ENCODE peak calls at places on chromosomes 6 and 20, in six cellular contexts. O is mesendoderm; S is kidney; W is right lobe of liver; Z is NCI-H446; E is activated naive CD4-positive, alpha-beta T cell treated with anti-CD3 and anti-CD28 coated beads for 36 hours. T is an unnamed sample.

GRCh38 chr6:26003102-26003694 is 40.6 kb downstream of the TRIM38 start:
- DNase-seq in O (peak; percentile 70), S (no peak), W (no peak), Z (peak; percentile 59), E (peak; percentile 63), T (peak; percentile 72)

GRCh38 chr6:163329991-163330390 is 84.5 kb upstream of the QKI start:
- DNase-seq in O (no peak), S (no peak), W (no peak), Z (no peak), E (no peak), T (no peak)

GRCh38 chr20:24842591-24843442 is 106.3 kb upstream of the CST7 start:
- DNase-seq in O (peak; percentile 37), S (no peak), W (no peak), Z (no peak), E (no peak), T (no peak)

GRCh38 chr6:159977242-159978214 is 8.6 kb downstream of the IGF2R start:
- DNase-seq in O (no peak), S (no peak), W (no peak), Z (peak; percentile 7), E (no peak), T (no peak)

GRCh38 chr6:98808522-98809210 is 25.7 kb upstream of the POU3F2 start:
- DNase-seq in O (no peak), S (no peak), W (no peak), Z (no peak), E (no peak), T (no peak)

GRCh38 chr20:48523191-48523757 is 304.5 kb downstream of the PREX1 start:
- DNase-seq in O (peak; percentile 88), S (no peak), W (no peak), Z (no peak), E (peak; percentile 26), T (no peak)

GRCh38 chr6:46014511-46015118 is 1.0 kb downstream of the CLIC5 start:
- DNase-seq in O (peak; percentile 70), S (peak; percentile 73), W (no peak), Z (no peak), E (peak; percentile 34), T (peak; percentile 50)

GRCh38 chr6:14100098-14100497 is 17.5 kb upstream of the CD83 start:
- DNase-seq in O (no peak), S (no peak), W (no peak), Z (no peak), E (no peak), T (no peak)

GRCh38 chr6:106612956-106613516 is 16.3 kb downstream of the RTN4IP1 start:
- DNase-seq in O (no peak), S (no peak), W (no peak), Z (no peak), E (no peak), T (no peak)

GRCh38 chr6:56364482-56365313 is 117.3 kb upstream of the COL21A1 start:
- DNase-seq in O (no peak), S (no peak), W (no peak), Z (no peak), E (no peak), T (no peak)

GRCh38 chr6:77561768-77562314 is 91.0 kb upstream of the MEI4 start:
- DNase-seq in O (no peak), S (no peak), W (no peak), Z (no peak), E (no peak), T (no peak)

GRCh38 chr20:4101271-4101670 is 85.9 kb upstream of the RNF24 start:
- DNase-seq in O (no peak), S (no peak), W (no peak), Z (no peak), E (no peak), T (no peak)

GRCh38 chr6:44977406-44977740 is 350.8 kb upstream of the RUNX2 start:
- DNase-seq in O (no peak), S (no peak), W (no peak), Z (no peak), E (no peak), T (no peak)

GRCh38 chr6:48817714-48818113 is 645.3 kb downstream of the MMUT start:
- DNase-seq in O (no peak), S (no peak), W (no peak), Z (no peak), E (no peak), T (no peak)

GRCh38 chr6:169654590-169655391 is 47.0 kb downstream of the WDR27 start:
- DNase-seq in O (no peak), S (peak; percentile 88), W (peak; percentile 71), Z (no peak), E (peak; percentile 68), T (no peak)

GRCh38 chr6:109891924-109892323 is 86.2 kb upstream of the GPR6 start:
- DNase-seq in O (no peak), S (no peak), W (no peak), Z (no peak), E (no peak), T (no peak)

GRCh38 chr6:75098709-75099108 is 107.1 kb downstream of the COL12A1 start:
- DNase-seq in O (peak; percentile 8), S (peak; percentile 81), W (peak; percentile 35), Z (no peak), E (no peak), T (no peak)

GRCh38 chr6:145271086-145271485 is 464.2 kb downstream of the EPM2A start:
- DNase-seq in O (no peak), S (no peak), W (no peak), Z (no peak), E (no peak), T (no peak)

GRCh38 chr6:155050311-155050710 is 55.2 kb downstream of the TIAM2 start:
- DNase-seq in O (no peak), S (no peak), W (no peak), Z (no peak), E (peak; percentile 63), T (no peak)

GRCh38 chr6:150924808-150925654 is 59.5 kb downstream of the MTHFD1L start:
- DNase-seq in O (no peak), S (no peak), W (no peak), Z (no peak), E (no peak), T (no peak)

GRCh38 chr6:121297699-121298098 is 36.6 kb downstream of the TBC1D32 start:
- DNase-seq in O (no peak), S (no peak), W (no peak), Z (no peak), E (no peak), T (no peak)

GRCh38 chr6:88823998-88824397 is 139.4 kb downstream of the RNGTT start:
- DNase-seq in O (no peak), S (no peak), W (no peak), Z (no peak), E (no peak), T (no peak)

T was measured in NCI-H1417.